ENCODE peak calls at places on chromosome 14, in seven cellular contexts. T is IMR-90, E is mesendoderm, H is H1, G is neuronal stem cell, W is H9, O is mesenchymal stem cell. B is an unnamed sample.

GRCh38 chr14:30375280-30375892 is 183.6 kb upstream of the G2E3 start:
- DNase-seq in T (peak; percentile 47), E (peak; percentile 71), H (peak; percentile 27), G (peak; percentile 44), W (peak; percentile 70), O (peak; percentile 49), B (peak; percentile 54)

GRCh38 chr14:67170706-67171105 is 18.5 kb upstream of the GARIN2 start:
- DNase-seq in T (peak; percentile 39), E (no peak), H (no peak), G (no peak), W (no peak), O (peak; percentile 32), B (no peak)

GRCh38 chr14:93648440-93649168 is 139.7 kb downstream of the PRIMA1 start:
- DNase-seq in T (no peak), E (peak; percentile 65), H (no peak), G (no peak), W (peak; percentile 48), O (no peak), B (peak; percentile 14)

GRCh38 chr14:68401855-68402254 is 391.0 kb downstream of the ZFP36L1 start:
- DNase-seq in T (no peak), E (no peak), H (no peak), G (no peak), W (no peak), O (peak; percentile 39), B (no peak)

GRCh38 chr14:95659986-95660385 is 26.2 kb upstream of the TCL1B start:
- DNase-seq in T (no peak), E (no peak), H (no peak), G (no peak), W (no peak), O (no peak), B (no peak)

GRCh38 chr14:38238881-38239280 is 17.0 kb downstream of the CLEC14A start:
- DNase-seq in T (no peak), E (no peak), H (no peak), G (no peak), W (no peak), O (peak; percentile 31), B (no peak)

GRCh38 chr14:54652188-54652889 is 85.4 kb downstream of the SAMD4A start:
- DNase-seq in T (peak; percentile 100), E (peak; percentile 99), H (peak; percentile 76), G (peak; percentile 53), W (peak; percentile 87), O (peak; percentile 100), B (peak; percentile 97)

GRCh38 chr14:64137657-64138290 is 156.4 kb downstream of the ESR2 start:
- DNase-seq in T (peak; percentile 8), E (peak; percentile 32), H (no peak), G (no peak), W (no peak), O (peak; percentile 26), B (no peak)

GRCh38 chr14:100443643-100444042 is 120.5 kb downstream of the SLC25A47 start:
- DNase-seq in T (peak; percentile 41), E (no peak), H (no peak), G (no peak), W (no peak), O (no peak), B (peak; percentile 74)

GRCh38 chr14:101733211-101733610 is 28.3 kb upstream of the PPP2R5C start:
- DNase-seq in T (peak; percentile 48), E (no peak), H (no peak), G (no peak), W (no peak), O (peak; percentile 37), B (peak; percentile 49)

GRCh38 chr14:24228902-24229301 is 3.3 kb downstream of the NEDD8 start:
- DNase-seq in T (no peak), E (no peak), H (no peak), G (no peak), W (no peak), O (no peak), B (no peak)

GRCh38 chr14:65412881-65413738 is 580 bp downstream of the FUT8 start:
- DNase-seq in T (peak; percentile 73), E (peak; percentile 75), H (no peak), G (peak; percentile 51), W (peak; percentile 62), O (peak; percentile 82), B (no peak)

GRCh38 chr14:58428011-58428807 is 690 bp downstream of the KIAA0586 start:
- DNase-seq in T (peak; percentile 63), E (peak; percentile 65), H (no peak), G (peak; percentile 23), W (no peak), O (peak; percentile 79), B (peak; percentile 57)

GRCh38 chr14:72826039-72826438 is 67.9 kb downstream of the DPF3 start:
- DNase-seq in T (no peak), E (peak; percentile 11), H (no peak), G (no peak), W (no peak), O (no peak), B (no peak)

GRCh38 chr14:65411656-65412188 is 808 bp upstream of the FUT8 start:
- DNase-seq in T (peak; percentile 91), E (peak; percentile 96), H (peak; percentile 80), G (peak; percentile 88), W (peak; percentile 94), O (peak; percentile 95), B (peak; percentile 94)

GRCh38 chr14:21099596-21099985 is 1.1 kb upstream of the ZNF219 start:
- DNase-seq in T (no peak), E (no peak), H (no peak), G (no peak), W (no peak), O (no peak), B (no peak)
- H3K9ac ChIP-seq in T (peak overlapping the region; percentile 84), E (peak overlapping the region; percentile 37), H (no peak overlapping the region), G (no peak overlapping the region), W (no peak overlapping the region), O (peak overlapping the region; percentile 92), B (no peak overlapping the region)

GRCh38 chr14:37083599-37083998 is 88.8 kb downstream of the SLC25A21 start:
- DNase-seq in T (no peak), E (no peak), H (no peak), G (no peak), W (no peak), O (no peak), B (no peak)
- H3K18ac ChIP-seq in T (no peak overlapping the region), E (no peak overlapping the region), H (no peak overlapping the region), G (no peak overlapping the region), W (no peak overlapping the region), O (no peak overlapping the region), B (no peak overlapping the region)

DNA sequence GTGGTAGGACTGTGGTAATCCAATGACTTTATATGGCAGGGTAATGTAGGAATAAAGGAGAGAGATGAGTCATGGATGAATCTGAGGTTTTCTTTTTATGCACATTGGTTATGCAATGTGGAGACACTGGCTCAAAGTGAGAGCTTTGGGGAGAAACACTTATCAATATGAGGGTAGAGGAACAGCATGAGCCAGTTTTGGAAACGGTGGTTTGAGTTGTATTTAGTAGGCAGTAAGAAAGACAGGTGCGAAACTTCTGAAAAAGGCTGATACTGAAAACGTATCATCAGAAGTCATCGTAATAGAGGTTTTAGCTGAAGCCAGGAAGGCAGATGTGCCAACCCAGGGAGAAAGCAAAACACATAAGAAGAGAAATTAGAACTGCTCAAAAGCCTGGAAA is 854.8 kb upstream of the SEL1L start:
- DNase-seq in T (no peak), E (no peak), H (no peak), G (no peak), W (no peak), O (no peak), B (no peak)
- H2BK120ac ChIP-seq in T (no peak overlapping the region), E (no peak overlapping the region), H (no peak overlapping the region), G (no peak overlapping the region), W (no peak overlapping the region), O (no peak overlapping the region), B (no peak overlapping the region)

DNA sequence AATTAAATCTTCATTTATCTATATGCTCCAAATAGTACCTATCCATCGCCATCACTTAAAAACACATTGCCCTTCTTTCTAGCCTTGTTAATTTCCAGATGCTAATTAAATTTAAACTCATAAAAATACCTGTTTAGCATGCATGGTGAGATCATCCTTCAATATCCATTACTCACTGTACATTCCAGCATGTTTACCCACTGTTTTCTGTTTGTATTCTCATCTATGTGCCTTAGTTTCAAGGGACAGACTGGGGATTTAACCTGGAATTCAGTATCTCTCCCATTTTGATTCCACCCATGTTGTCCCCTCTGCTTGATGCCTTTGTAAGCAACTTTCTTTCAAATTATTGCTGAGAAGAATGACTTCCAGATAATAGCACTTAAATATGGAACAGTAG is 208.0 kb downstream of the SPTSSA start:
- DNase-seq in T (no peak), E (no peak), H (no peak), G (no peak), W (no peak), O (no peak), B (no peak)
- H3K9ac ChIP-seq in T (no peak overlapping the region), E (no peak overlapping the region), H (no peak overlapping the region), G (no peak overlapping the region), W (no peak overlapping the region), O (no peak overlapping the region), B (no peak overlapping the region)

DNA sequence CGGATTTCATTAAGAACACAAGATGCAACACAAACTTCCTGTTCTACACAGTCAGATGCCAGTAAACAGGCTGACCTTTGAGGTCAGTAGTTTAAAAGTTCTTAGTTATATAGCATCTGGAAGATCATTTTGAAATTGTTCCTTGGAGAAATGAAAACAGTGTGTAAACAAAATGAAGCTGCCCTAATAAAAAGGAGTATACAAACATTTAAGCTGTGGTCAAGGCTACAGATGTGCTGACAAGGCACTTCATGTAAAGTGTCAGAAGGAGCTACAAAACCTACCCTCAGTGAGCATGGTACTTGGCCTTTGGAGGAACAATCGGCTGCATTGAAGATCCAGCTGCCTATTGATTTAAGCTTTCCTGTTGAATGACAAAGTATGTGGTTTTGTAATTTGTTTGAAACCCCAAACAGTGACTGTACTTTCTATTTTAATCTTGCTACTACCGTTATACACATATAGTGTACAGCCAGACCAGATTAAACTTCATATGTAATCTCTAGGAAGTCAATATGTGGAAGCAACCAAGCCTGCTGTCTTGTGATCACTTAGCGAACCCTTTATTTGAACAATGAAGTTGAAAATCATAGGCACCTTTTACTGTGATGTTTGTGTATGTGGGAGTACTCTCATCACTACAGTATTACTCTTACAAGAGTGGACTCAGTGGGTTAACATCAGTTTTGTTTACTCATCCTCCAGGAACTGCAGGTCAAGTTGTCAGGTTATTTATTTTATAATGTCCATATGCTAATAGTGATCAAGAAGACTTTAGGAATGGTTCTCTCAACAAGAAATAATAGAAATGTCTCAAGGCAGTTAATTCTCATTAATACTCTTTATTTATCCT is 13.5 kb downstream of the PTGER2 start:
- DNase-seq in T (peak; percentile 68), E (no peak), H (no peak), G (no peak), W (no peak), O (peak; percentile 92), B (no peak)
- H3K18ac ChIP-seq in T (peak overlapping the region; percentile 87), E (no peak overlapping the region), H (no peak overlapping the region), G (no peak overlapping the region), W (no peak overlapping the region), O (no peak overlapping the region), B (no peak overlapping the region)

DNA sequence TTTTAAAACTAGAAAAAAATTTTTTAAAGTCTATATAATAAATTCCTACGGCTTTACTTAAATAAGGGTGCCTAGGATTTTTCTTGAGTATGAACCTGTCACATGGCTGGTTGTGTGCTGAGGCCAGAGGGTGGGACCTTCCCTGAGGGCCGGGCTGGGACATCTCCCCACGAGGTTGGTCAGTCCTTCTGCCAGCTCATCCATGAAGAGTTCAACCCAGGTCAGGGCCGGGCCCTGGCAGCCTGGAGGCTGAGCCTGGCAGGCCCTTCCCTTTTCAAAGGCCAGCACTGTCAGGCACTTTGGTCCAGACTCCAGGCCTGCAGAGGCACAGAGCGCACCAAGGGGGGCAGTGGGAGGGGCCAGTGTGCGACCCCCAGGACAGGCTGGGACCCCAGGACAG is 31.8 kb downstream of the TNFAIP2 start:
- DNase-seq in T (peak; percentile 13), E (no peak), H (no peak), G (no peak), W (no peak), O (peak; percentile 69), B (peak; percentile 92)
- H2BK120ac ChIP-seq in T (no peak overlapping the region), E (no peak overlapping the region), H (no peak overlapping the region), G (no peak overlapping the region), W (no peak overlapping the region), O (no peak overlapping the region), B (no peak overlapping the region)

GRCh38 chr14:70358631-70359030 is 852 bp downstream of the COX16 start:
- DNase-seq in T (peak; percentile 12), E (no peak), H (no peak), G (no peak), W (no peak), O (no peak), B (no peak)
- H3K9ac ChIP-seq in T (peak overlapping the region; percentile 81), E (peak overlapping the region; percentile 95), H (peak overlapping the region; percentile 35), G (no peak overlapping the region), W (peak overlapping the region; percentile 84), O (peak overlapping the region; percentile 95), B (no peak overlapping the region)